ENCODE peak calls at places on chromosomes 1 and 21, in ten cellular contexts. U is left ventricle myocardium inferior, X is cardiac muscle cell, A is choroid plexus epithelial cell, G is progenitor cell of endocrine pancreas, T is AG04450, W is body of pancreas, K is AG09309, Y is B cell, N is AG09319. C is an unnamed sample.

GRCh38 chr21:25639922-25640670 is 1.0 kb downstream of the JAM2 start:
- DNase-seq in U (peak), X (peak), A (no peak), G (peak), T (no peak), W (no peak), K (no peak), Y (no peak), N (no peak), C (no peak)

GRCh38 chr1:29849038-29849750 is 612.9 kb downstream of the PTPRU start:
- DNase-seq in U (no peak), X (peak), A (peak), G (no peak), T (no peak), W (peak), K (no peak), Y (no peak), N (peak), C (peak)

GRCh38 chr1:14137411-14138134 is 437.6 kb downstream of the PRDM2 start:
- DNase-seq in U (no peak), X (no peak), A (no peak), G (no peak), T (no peak), W (no peak), K (no peak), Y (no peak), N (no peak), C (peak)

GRCh38 chr1:156794506-156795373 is 21.9 kb downstream of the SH2D2A start:
- DNase-seq in U (no peak), X (no peak), A (peak), G (no peak), T (no peak), W (no peak), K (no peak), Y (no peak), N (no peak), C (no peak)

GRCh38 chr1:228885845-228886244 is 150.6 kb downstream of the RHOU start:
- DNase-seq in U (no peak), X (no peak), A (no peak), G (no peak), T (no peak), W (no peak), K (no peak), Y (no peak), N (no peak), C (no peak)

GRCh38 chr1:18972991-18973390 is 16.5 kb upstream of the IFFO2 start:
- DNase-seq in U (no peak), X (no peak), A (no peak), G (no peak), T (no peak), W (no peak), K (no peak), Y (no peak), N (no peak), C (no peak)

GRCh38 chr1:186059311-186059710 is 315.7 kb downstream of the TPR start:
- DNase-seq in U (no peak), X (no peak), A (peak), G (no peak), T (no peak), W (peak), K (peak), Y (no peak), N (peak), C (peak)

GRCh38 chr1:226403522-226404034 is 4.3 kb downstream of the PARP1 start:
- DNase-seq in U (no peak), X (no peak), A (peak), G (no peak), T (no peak), W (no peak), K (no peak), Y (peak), N (no peak), C (peak)

GRCh38 chr1:97271906-97272788 is 550.6 kb downstream of the PTBP2 start:
- DNase-seq in U (no peak), X (no peak), A (peak), G (no peak), T (no peak), W (no peak), K (no peak), Y (no peak), N (no peak), C (no peak)

GRCh38 chr1:38444770-38445442 is 398.3 kb upstream of the POU3F1 start:
- DNase-seq in U (no peak), X (peak), A (no peak), G (no peak), T (no peak), W (no peak), K (no peak), Y (no peak), N (no peak), C (no peak)

DNA sequence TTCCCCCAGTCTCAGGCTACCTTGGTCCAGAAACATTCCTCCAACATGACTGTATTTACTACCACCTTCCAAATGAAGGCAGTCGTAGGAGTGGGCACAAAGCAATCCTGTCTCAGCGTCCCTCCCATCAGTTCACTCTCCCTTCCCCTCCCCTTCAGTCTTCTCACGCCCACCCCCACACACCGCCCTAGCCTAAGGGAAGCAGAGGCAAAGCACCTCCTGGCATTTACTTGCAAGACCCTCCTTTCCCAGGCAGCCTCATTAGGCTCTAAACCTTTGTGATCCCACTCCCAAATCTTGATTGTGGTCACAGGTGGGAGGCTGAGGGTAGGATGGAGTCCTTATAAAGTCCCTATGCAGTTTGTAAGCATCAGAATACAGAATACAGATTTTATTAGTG is 23.9 kb upstream of the LPAR3 start:
- DNase-seq in U (no peak), X (no peak), A (no peak), G (no peak), T (no peak), W (no peak), K (no peak), Y (no peak), N (no peak), C (no peak)
- TF ChIP-seq CTCF in U (no peak), X (no peak), A (no peak), G (no peak), T (no peak), W (no peak), K (no peak), Y (no peak), N (no peak), C (no peak)

DNA sequence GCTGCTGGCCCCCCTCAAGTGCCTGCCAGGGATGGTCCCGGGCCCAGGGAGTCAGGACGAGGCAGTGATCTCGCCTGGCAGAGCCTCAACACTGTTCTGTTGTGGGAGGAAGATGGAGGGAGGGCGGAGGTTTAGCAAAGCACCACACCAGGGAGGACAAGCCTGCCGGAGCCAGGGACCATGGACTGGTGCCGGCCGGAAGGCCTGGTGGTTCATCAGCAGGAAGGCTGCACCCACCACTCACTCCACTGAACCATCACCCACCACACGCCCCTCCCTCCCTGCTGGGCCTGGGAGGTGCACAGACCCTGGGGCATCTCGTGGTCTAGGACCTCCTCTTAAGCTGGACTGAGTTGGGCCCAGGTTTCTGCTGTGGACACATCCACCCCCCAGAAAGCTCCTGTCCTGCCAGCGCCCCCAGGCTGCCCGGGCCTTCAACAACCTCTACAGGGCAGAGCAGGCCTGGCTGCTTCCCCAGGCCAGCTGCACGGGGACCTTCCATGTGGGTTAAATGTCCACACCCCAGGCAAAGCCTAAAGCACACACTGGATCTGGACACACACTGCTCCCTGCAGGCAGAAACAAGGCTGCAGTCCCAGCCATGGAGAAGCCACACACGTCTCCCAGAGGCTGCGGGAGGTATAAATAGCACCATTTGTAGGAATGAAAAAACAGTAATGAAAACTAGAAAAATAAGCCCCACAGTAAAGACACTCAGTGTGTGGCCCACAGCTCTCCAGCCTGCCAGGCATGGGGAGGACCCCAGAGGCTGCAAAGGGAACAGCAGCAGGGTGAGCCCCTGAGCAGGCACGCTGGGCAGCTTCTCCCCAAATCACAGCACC is 10.4 kb upstream of the TMEM240 start:
- DNase-seq in U (no peak), X (peak), A (peak), G (no peak), T (no peak), W (peak), K (no peak), Y (no peak), N (no peak), C (no peak)
- TF ChIP-seq CTCF in U (peak), X (peak), A (peak), G (peak), T (peak), W (peak), K (peak), Y (no peak), N (peak), C (peak)

GRCh38 chr1:152741656-152742055 is 16.2 kb upstream of the KPRP start:
- DNase-seq in U (no peak), X (no peak), A (no peak), G (no peak), T (no peak), W (no peak), K (no peak), Y (no peak), N (no peak), C (no peak)

GRCh38 chr1:152745765-152746444 is 11.9 kb upstream of the KPRP start:
- DNase-seq in U (no peak), X (no peak), A (no peak), G (no peak), T (no peak), W (no peak), K (no peak), Y (no peak), N (no peak), C (no peak)

GRCh38 chr1:152747831-152748230 is 10.0 kb upstream of the KPRP start:
- DNase-seq in U (no peak), X (no peak), A (no peak), G (no peak), T (no peak), W (no peak), K (no peak), Y (no peak), N (no peak), C (no peak)

GRCh38 chr1:152743371-152744145 is 14.3 kb upstream of the KPRP start:
- DNase-seq in U (no peak), X (no peak), A (no peak), G (no peak), T (no peak), W (no peak), K (no peak), Y (no peak), N (no peak), C (peak)

GRCh38 chr1:152745289-152745704 is 12.5 kb upstream of the KPRP start:
- DNase-seq in U (no peak), X (no peak), A (no peak), G (no peak), T (no peak), W (no peak), K (no peak), Y (no peak), N (no peak), C (peak)
- TF ChIP-seq CTCF in U (no peak), X (no peak), A (no peak), G (no peak), T (no peak), W (no peak), K (no peak), Y (no peak), N (peak), C (no peak)

GRCh38 chr1:91757760-91758545 is 128.0 kb downstream of the TGFBR3 start:
- DNase-seq in U (no peak), X (no peak), A (no peak), G (no peak), T (no peak), W (peak), K (peak), Y (no peak), N (peak), C (no peak)
- TF ChIP-seq CTCF in U (no peak), X (no peak), A (no peak), G (no peak), T (no peak), W (no peak), K (no peak), Y (no peak), N (no peak), C (no peak)

DNA sequence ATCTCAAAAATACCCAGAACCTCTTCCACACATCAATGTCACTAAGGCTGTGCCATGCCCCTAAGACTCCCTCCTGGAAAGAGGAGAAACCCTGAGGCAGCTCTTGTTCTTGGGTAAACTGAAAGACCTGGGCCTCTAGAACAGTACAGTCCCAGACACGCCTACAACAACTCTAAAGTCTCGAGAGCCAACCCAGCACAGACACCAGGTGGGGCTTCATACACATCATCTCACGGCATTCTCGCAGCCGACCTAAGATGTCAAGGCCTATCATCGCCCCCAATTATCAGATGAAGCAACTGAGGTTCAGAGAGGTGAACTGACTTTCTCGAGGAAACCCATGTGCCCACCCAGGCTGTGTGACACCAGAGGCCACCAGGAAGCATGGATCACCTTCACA is 70.6 kb downstream of the MRPL37 start:
- DNase-seq in U (no peak), X (no peak), A (no peak), G (no peak), T (no peak), W (no peak), K (no peak), Y (no peak), N (no peak), C (no peak)
- TF ChIP-seq CTCF in U (no peak), X (no peak), A (no peak), G (no peak), T (no peak), W (no peak), K (no peak), Y (no peak), N (no peak), C (no peak)

DNA sequence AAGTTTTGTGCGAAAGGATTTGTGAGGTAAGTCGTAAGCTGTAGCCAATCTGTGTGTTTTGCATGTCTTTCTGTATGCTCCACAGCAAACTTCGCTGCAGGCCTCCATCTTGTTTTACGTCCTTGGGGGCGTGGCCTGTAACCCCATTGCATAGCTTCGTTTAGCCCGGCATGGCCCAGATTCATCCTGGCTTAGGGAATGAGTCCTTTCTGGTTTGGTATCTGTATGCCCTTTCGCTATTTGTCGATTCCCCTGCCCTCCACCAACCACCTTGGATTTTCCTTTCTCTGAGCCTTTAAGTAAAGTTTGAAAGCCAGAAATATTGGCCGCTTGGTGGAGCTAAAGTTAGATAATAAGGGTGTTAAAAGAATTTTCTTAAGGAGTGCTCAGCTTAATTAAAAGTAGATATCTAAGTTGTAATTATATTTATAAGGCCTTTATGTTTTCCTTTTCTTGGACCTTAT is 1.1 kb downstream of the THEM4 start:
- DNase-seq in U (no peak), X (no peak), A (peak), G (no peak), T (no peak), W (no peak), K (no peak), Y (no peak), N (no peak), C (peak)
- TF ChIP-seq CTCF in U (no peak), X (peak), A (peak), G (peak), T (peak), W (no peak), K (no peak), Y (peak), N (peak), C (peak)

GRCh38 chr21:42992943-42993712 is 18.8 kb downstream of the PKNOX1 start:
- DNase-seq in U (no peak), X (no peak), A (no peak), G (no peak), T (no peak), W (no peak), K (no peak), Y (no peak), N (no peak), C (no peak)
- TF ChIP-seq CTCF in U (no peak), X (no peak), A (no peak), G (no peak), T (no peak), W (no peak), K (no peak), Y (no peak), N (no peak), C (no peak)

C was measured in MCF 10A.